ENCODE peak calls at places on chromosomes 6 and 20, in five cellular contexts. P is posterior vena cava, K is adrenal gland, E is sigmoid colon, M is RWPE1. F is an unnamed sample.

GRCh38 chr6:11224252-11224965 is 8.1 kb downstream of the NEDD9 start:
- DNase-seq in P (no peak), K (no peak), E (no peak), M (no peak), F (peak)

GRCh38 chr20:23142162-23143050 is 56.3 kb upstream of the CD93 start:
- DNase-seq in P (peak), K (no peak), E (peak), M (no peak), F (no peak)

GRCh38 chr6:4613795-4614194 is 162.4 kb upstream of the CDYL start:
- DNase-seq in P (no peak), K (no peak), E (no peak), M (no peak), F (no peak)

GRCh38 chr6:79077680-79078056 is 386 bp downstream of the PHIP start:
- DNase-seq in P (peak), K (no peak), E (peak), M (peak), F (no peak)

GRCh38 chr20:47614703-47615309 is 113.1 kb downstream of the NCOA3 start:
- DNase-seq in P (no peak), K (no peak), E (no peak), M (no peak), F (no peak)

GRCh38 chr6:161318456-161318855 is 44.6 kb upstream of the AGPAT4 start:
- DNase-seq in P (no peak), K (no peak), E (no peak), M (no peak), F (no peak)

GRCh38 chr6:147528511-147529145 is 20.1 kb downstream of the SAMD5 start:
- DNase-seq in P (no peak), K (no peak), E (no peak), M (no peak), F (no peak)

GRCh38 chr20:18006684-18007083 is 37.9 kb downstream of the MGME1 start:
- DNase-seq in P (no peak), K (no peak), E (no peak), M (no peak), F (no peak)

GRCh38 chr6:135667694-135668455 is 170.3 kb upstream of the AHI1 start:
- DNase-seq in P (peak), K (no peak), E (no peak), M (peak), F (no peak)

GRCh38 chr6:7763896-7764295 is 38.0 kb downstream of the BMP6 start:
- DNase-seq in P (no peak), K (no peak), E (no peak), M (no peak), F (no peak)

GRCh38 chr6:77447254-77447653 is 16.0 kb downstream of the HTR1B start:
- DNase-seq in P (no peak), K (no peak), E (no peak), M (no peak), F (no peak)

GRCh38 chr6:47446974-47447373 is 30.6 kb upstream of the CD2AP start:
- DNase-seq in P (no peak), K (no peak), E (no peak), M (no peak), F (no peak)

GRCh38 chr20:32474967-32475819 is 109.9 kb downstream of the NOL4L start:
- DNase-seq in P (peak), K (peak), E (peak), M (peak), F (no peak)

GRCh38 chr6:130202782-130203181 is 20.0 kb downstream of the SAMD3 start:
- DNase-seq in P (no peak), K (no peak), E (no peak), M (no peak), F (no peak)

GRCh38 chr6:56843476-56844349 is 111.2 kb upstream of the BEND6 start:
- DNase-seq in P (peak), K (peak), E (peak), M (peak), F (peak)

GRCh38 chr20:10651227-10651990 is 22.4 kb downstream of the JAG1 start:
- DNase-seq in P (no peak), K (no peak), E (peak), M (no peak), F (no peak)